ENCODE peak calls at places on chromosomes 5 and 9, in eight cellular contexts. Y is lower leg skin; K is WTC11; X is NCI-H1092 treated with DMSO at 0.1 percent for 48 hours; G is hepatic stellate cell; C is activated T-cell treated with anti-CD3 and anti-CD28 coated beads for 48 hours; H is OCI-LY7; J is activated CD4-positive, alpha-beta T cell treated with anti-CD3 and anti-CD28 coated beads for 48 hours. B is an unnamed sample.
A peak's percentile ranks its signal among the peaks of the same experiment; 100 is the strongest.

GRCh38 chr9:95116820-95117204 is 200.7 kb downstream of the FANCC start:
- DNase-seq in Y (no peak), K (no peak), X (no peak), G (no peak), C (no peak), H (no peak), J (no peak), B (no peak)

GRCh38 chr9:101968392-101968791 is 229.9 kb upstream of the GRIN3A start:
- DNase-seq in Y (no peak), K (no peak), X (no peak), G (no peak), C (no peak), H (no peak), J (no peak), B (no peak)

GRCh38 chr5:143469125-143469524 is 65.6 kb upstream of the NR3C1 start:
- DNase-seq in Y (no peak), K (no peak), X (no peak), G (no peak), C (no peak), H (no peak), J (no peak), B (no peak)

GRCh38 chr9:78296208-78296892 is 575 bp upstream of the PSAT1 start:
- DNase-seq in Y (peak; percentile 24), K (peak; percentile 47), X (peak; percentile 73), G (peak; percentile 52), C (peak; percentile 18), H (peak; percentile 13), J (peak; percentile 49), B (peak; percentile 25)

GRCh38 chr5:170287532-170287931 is 10.0 kb downstream of the LCP2 start:
- DNase-seq in Y (peak; percentile 63), K (no peak), X (no peak), G (no peak), C (no peak), H (no peak), J (no peak), B (no peak)

GRCh38 chr9:6305954-6306563 is 22.1 kb upstream of the TPD52L3 start:
- DNase-seq in Y (no peak), K (no peak), X (peak; percentile 68), G (peak; percentile 11), C (no peak), H (peak; percentile 50), J (no peak), B (no peak)

GRCh38 chr5:157971466-157972324 is 112.8 kb upstream of the CLINT1 start:
- DNase-seq in Y (no peak), K (peak; percentile 31), X (peak; percentile 81), G (no peak), C (no peak), H (no peak), J (no peak), B (no peak)

GRCh38 chr5:39717186-39717897 is 292.6 kb upstream of the DAB2 start:
- DNase-seq in Y (no peak), K (no peak), X (no peak), G (no peak), C (no peak), H (no peak), J (no peak), B (no peak)

GRCh38 chr9:7963026-7963425 is 163.4 kb upstream of the DMAC1 start:
- DNase-seq in Y (no peak), K (no peak), X (no peak), G (no peak), C (no peak), H (no peak), J (no peak), B (no peak)

B was measured in activated naive CD8-positive, alpha-beta T cell treated with anti-CD3 and anti-CD28 coated beads for 36 hours.